ENCODE peak calls at places on chromosomes 12 and 14, in six cellular contexts. D is endodermal cell, O is tibial nerve, G is uterus, B is aorta, C is GM23248. S is an unnamed sample. For H3K9me3, the result is how much of the 10 kb centered on the place peaks cover.

GRCh38 chr12:74890237-74890599 is 319.4 kb downstream of the KCNC2 start:
- DNase-seq in D (no peak), O (no peak), G (no peak), B (no peak), C (peak), S (no peak)

GRCh38 chr14:67532998-67533753 is at the start of gene PLEKHH1:
- DNase-seq in D (peak), O (peak), G (peak), B (peak), C (peak), S (no peak)

GRCh38 chr12:75533239-75533638 is 21.8 kb upstream of the KRR1 start:
- DNase-seq in D (no peak), O (no peak), G (no peak), B (no peak), C (no peak), S (no peak)

GRCh38 chr14:81517798-81518398 is 15.8 kb downstream of the SEL1L start:
- DNase-seq in D (no peak), O (no peak), G (peak), B (peak), C (peak), S (no peak)

GRCh38 chr12:14356147-14356546 is 9.3 kb upstream of the ATF7IP start:
- DNase-seq in D (no peak), O (no peak), G (no peak), B (no peak), C (peak), S (no peak)

GRCh38 chr12:22480016-22480415 is 64.3 kb downstream of the C2CD5 start:
- DNase-seq in D (no peak), O (no peak), G (no peak), B (no peak), C (no peak), S (no peak)

GRCh38 chr12:32049956-32050355 is 56.7 kb upstream of the BICD1 start:
- DNase-seq in D (no peak), O (no peak), G (no peak), B (no peak), C (no peak), S (no peak)

GRCh38 chr14:34336501-34336900 is 125.5 kb downstream of the SPTSSA start:
- DNase-seq in D (no peak), O (no peak), G (no peak), B (no peak), C (no peak), S (no peak)

GRCh38 chr14:48140804-48141203 is 465.4 kb upstream of the MDGA2 start:
- DNase-seq in D (no peak), O (no peak), G (no peak), B (no peak), C (no peak), S (no peak)

GRCh38 chr12:12506541-12506940 is 56.1 kb downstream of the DUSP16 start:
- DNase-seq in D (no peak), O (no peak), G (no peak), B (no peak), C (peak), S (no peak)

GRCh38 chr14:73478684-73479083 is 12.0 kb upstream of the RIOX1 start:
- DNase-seq in D (no peak), O (no peak), G (no peak), B (no peak), C (no peak), S (no peak)

GRCh38 chr14:84885061-84885460 is 644.9 kb upstream of the FLRT2 start:
- DNase-seq in D (peak), O (no peak), G (no peak), B (no peak), C (no peak), S (no peak)
- H3K9me3 ChIP-seq in D (under half), O (under half), G (under half), B (under half), C (under half), S (under half)

GRCh38 chr12:125453751-125454150 is 388.5 kb downstream of the AACS start:
- DNase-seq in D (no peak), O (no peak), G (no peak), B (no peak), C (no peak), S (no peak)

GRCh38 chr12:125455556-125455955 is 390.3 kb downstream of the AACS start:
- DNase-seq in D (peak), O (no peak), G (no peak), B (no peak), C (no peak), S (no peak)

GRCh38 chr12:125454786-125455450 is 389.7 kb downstream of the AACS start:
- DNase-seq in D (peak), O (no peak), G (no peak), B (no peak), C (no peak), S (no peak)

GRCh38 chr12:125451408-125451807 is 386.2 kb downstream of the AACS start:
- DNase-seq in D (no peak), O (no peak), G (no peak), B (no peak), C (no peak), S (no peak)
- H3K9me3 ChIP-seq in D (under half), O (under half), G (under half), B (under half), C (under half), S (under half)

GRCh38 chr14:26887842-26888241 is 290.0 kb upstream of the NOVA1 start:
- DNase-seq in D (no peak), O (no peak), G (no peak), B (peak), C (peak), S (no peak)
- H3K9me3 ChIP-seq in D (under half), O (under half), G (under half), B (under half), C (under half), S (under half)

DNA sequence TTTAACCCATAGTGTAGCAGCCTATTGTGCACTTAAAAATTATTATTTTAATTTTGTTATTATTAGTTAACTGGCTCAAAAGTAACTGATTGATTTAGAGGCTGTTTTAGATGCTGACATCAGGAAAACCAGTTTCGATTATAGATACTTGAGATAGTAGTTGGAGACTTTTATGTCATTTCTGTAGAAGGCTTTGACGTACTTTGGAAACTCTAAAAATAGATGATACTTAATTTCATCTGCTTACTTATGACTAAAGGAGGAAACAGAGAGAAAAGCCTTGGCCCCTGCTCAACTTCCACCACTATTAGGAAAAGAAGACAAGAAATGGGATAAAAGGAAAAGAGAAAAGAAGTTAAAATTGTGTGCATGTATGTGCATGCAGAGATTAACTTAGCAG is 219.3 kb upstream of the HMGA2 start:
- DNase-seq in D (no peak), O (no peak), G (no peak), B (no peak), C (peak), S (no peak)
- H3K9me3 ChIP-seq in D (under half), O (under half), G (under half), B (under half), C (under half), S (under half)

DNA sequence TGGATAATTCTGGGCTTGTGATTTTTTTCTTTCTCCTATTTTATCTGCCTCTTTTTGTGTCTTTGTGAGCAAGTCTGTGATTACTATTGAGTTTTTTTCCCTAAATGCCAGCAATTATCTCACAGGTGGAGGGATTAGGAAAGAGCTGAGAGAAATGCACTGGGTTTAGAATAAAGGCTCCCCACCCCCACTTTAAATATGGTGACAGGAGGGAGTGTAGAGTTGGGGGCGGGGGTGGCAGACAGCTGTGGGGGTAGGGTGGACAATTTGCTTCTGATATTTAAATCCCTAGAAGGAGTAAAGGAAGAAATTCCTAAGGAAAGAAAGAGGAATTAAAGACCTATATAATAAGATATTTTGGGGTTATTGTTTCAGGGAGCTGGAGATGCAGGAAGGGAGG is 145.9 kb downstream of the NRXN3 start:
- DNase-seq in D (peak), O (no peak), G (no peak), B (no peak), C (no peak), S (no peak)
- H3K9me3 ChIP-seq in D (under half), O (under half), G (under half), B (under half), C (under half), S (under half)

S was measured in T-helper 17 cell.